ENCODE peak calls at places on chromosomes 4 and X, in five cellular contexts. Y is uterus, P is astrocyte, T is RWPE1, E is Calu3. I is an unnamed sample.

GRCh38 chr4:6909970-6910339 is 329 bp downstream of the TBC1D14 start:
- DNase-seq in Y (no peak), P (no peak), T (no peak), E (peak; percentile 25), I (peak; percentile 30)

GRCh38 chrX:151871244-151871643 is 41.4 kb upstream of the MAGEA4 start:
- DNase-seq in Y (no peak), P (peak; percentile 92), T (peak; percentile 70), E (peak; percentile 29), I (no peak)

GRCh38 chr4:125115941-125116340 is 198.8 kb upstream of the FAT4 start:
- DNase-seq in Y (no peak), P (peak; percentile 76), T (peak; percentile 57), E (no peak), I (no peak)

GRCh38 chr4:6199344-6199921 is 916 bp downstream of the JAKMIP1 start:
- DNase-seq in Y (no peak), P (peak; percentile 10), T (no peak), E (no peak), I (no peak)

GRCh38 chrX:24201216-24201615 is 51.7 kb downstream of the ZFX start:
- DNase-seq in Y (no peak), P (no peak), T (no peak), E (no peak), I (no peak)

GRCh38 chrX:45697591-45697990 is 496.9 kb upstream of the DIPK2B start:
- DNase-seq in Y (no peak), P (peak; percentile 75), T (peak; percentile 8), E (no peak), I (no peak)

GRCh38 chr4:145195167-145195952 is 15.0 kb upstream of the OTUD4 start:
- DNase-seq in Y (no peak), P (no peak), T (peak; percentile 51), E (no peak), I (no peak)

GRCh38 chrX:13658602-13659001 is 5.7 kb downstream of the TCEANC start:
- DNase-seq in Y (no peak), P (no peak), T (peak; percentile 13), E (peak; percentile 23), I (no peak)

GRCh38 chrX:16990839-16991238 is 44.4 kb downstream of the REPS2 start:
- DNase-seq in Y (no peak), P (no peak), T (no peak), E (no peak), I (no peak)

GRCh38 chr4:155402941-155403340 is 26.2 kb upstream of the MAP9 start:
- DNase-seq in Y (no peak), P (no peak), T (no peak), E (no peak), I (no peak)

GRCh38 chrX:118632862-118633261 is 94.5 kb upstream of the IL13RA1 start:
- DNase-seq in Y (no peak), P (no peak), T (no peak), E (no peak), I (no peak)

GRCh38 chr4:65242156-65242846 is 428.0 kb downstream of the EPHA5 start:
- DNase-seq in Y (no peak), P (no peak), T (no peak), E (no peak), I (no peak)

GRCh38 chr4:118389731-118390520 is 37.1 kb upstream of the PRSS12 start:
- DNase-seq in Y (no peak), P (no peak), T (no peak), E (no peak), I (no peak)

GRCh38 chr4:15410750-15411149 is 17.1 kb upstream of the C1QTNF7 start:
- DNase-seq in Y (no peak), P (no peak), T (no peak), E (no peak), I (no peak)

GRCh38 chr4:145098675-145099037 is 545 bp downstream of the ABCE1 start:
- DNase-seq in Y (no peak), P (peak; percentile 64), T (peak; percentile 61), E (peak; percentile 6), I (no peak)

GRCh38 chr4:13126976-13127910 is 356.9 kb downstream of the RAB28 start:
- DNase-seq in Y (no peak), P (no peak), T (no peak), E (no peak), I (no peak)

GRCh38 chr4:173014113-173014558 is 154.5 kb upstream of the GALNT7 start:
- DNase-seq in Y (no peak), P (peak; percentile 77), T (peak; percentile 39), E (peak; percentile 6), I (no peak)

GRCh38 chr4:35166437-35166836 is 1077.9 kb downstream of the ARAP2 start:
- DNase-seq in Y (no peak), P (no peak), T (peak; percentile 19), E (no peak), I (no peak)

GRCh38 chrX:136865270-136866168 is 15.0 kb downstream of the RBMX start:
- DNase-seq in Y (no peak), P (no peak), T (no peak), E (no peak), I (no peak)

GRCh38 chr4:189022441-189023035 is 883.3 kb downstream of the TRIML1 start:
- DNase-seq in Y (no peak), P (peak; percentile 8), T (no peak), E (no peak), I (no peak)

GRCh38 chr4:108291137-108291536 is 122.4 kb upstream of the LEF1 start:
- DNase-seq in Y (no peak), P (no peak), T (no peak), E (no peak), I (no peak)

GRCh38 chr4:54085284-54085683 is 14.7 kb upstream of the GSX2 start:
- DNase-seq in Y (no peak), P (peak; percentile 75), T (peak; percentile 87), E (no peak), I (no peak)

GRCh38 chr4:153465583-153465921 is 608 bp upstream of the TMEM131L start:
- DNase-seq in Y (no peak), P (no peak), T (peak; percentile 53), E (peak; percentile 25), I (peak; percentile 18)

GRCh38 chr4:89800527-89801103 is 36.3 kb downstream of the SNCA start:
- DNase-seq in Y (no peak), P (peak; percentile 86), T (peak; percentile 6), E (peak; percentile 14), I (no peak)

GRCh38 chr4:4857001-4857808 is 2.3 kb upstream of the MSX1 start:
- DNase-seq in Y (no peak), P (no peak), T (no peak), E (no peak), I (no peak)

GRCh38 chr4:159765402-159765801 is 662.5 kb downstream of the RAPGEF2 start:
- DNase-seq in Y (no peak), P (peak; percentile 61), T (peak; percentile 1), E (no peak), I (no peak)

GRCh38 chr4:13537011-13537831 is 7.1 kb downstream of the NKX3-2 start:
- DNase-seq in Y (no peak), P (no peak), T (no peak), E (no peak), I (no peak)

GRCh38 chrX:11407331-11408110 is 114.3 kb downstream of the AMELX start:
- DNase-seq in Y (no peak), P (peak; percentile 57), T (no peak), E (no peak), I (no peak)

GRCh38 chr4:106690487-106690886 is 321.9 kb upstream of the GIMD1 start:
- DNase-seq in Y (no peak), P (peak; percentile 65), T (no peak), E (no peak), I (no peak)

GRCh38 chrX:636971-637659 is 6.5 kb downstream of the SHOX start:
- DNase-seq in Y (no peak), P (no peak), T (no peak), E (no peak), I (no peak)

GRCh38 chr4:20418865-20419451 is 167.3 kb downstream of the SLIT2 start:
- DNase-seq in Y (no peak), P (peak; percentile 60), T (peak; percentile 31), E (no peak), I (no peak)

GRCh38 chr4:98485816-98486355 is 172.5 kb downstream of the TSPAN5 start:
- DNase-seq in Y (no peak), P (no peak), T (no peak), E (no peak), I (no peak)

GRCh38 chr4:148469938-148470337 is 27.7 kb upstream of the NR3C2 start:
- DNase-seq in Y (no peak), P (no peak), T (no peak), E (no peak), I (no peak)
- TF ChIP-seq CTCF in Y (no peak), P (no peak), T (no peak), E (no peak), I (no peak)

GRCh38 chrX:129679856-129680255 is 25.1 kb upstream of the APLN start:
- DNase-seq in Y (no peak), P (no peak), T (peak; percentile 57), E (no peak), I (no peak)

GRCh38 chrX:129682979-129683378 is 28.2 kb upstream of the APLN start:
- DNase-seq in Y (no peak), P (no peak), T (no peak), E (no peak), I (no peak)

GRCh38 chrX:129678881-129679195 is 24.1 kb upstream of the APLN start:
- DNase-seq in Y (no peak), P (no peak), T (no peak), E (no peak), I (no peak)

GRCh38 chrX:129678176-129678880 is 23.6 kb upstream of the APLN start:
- DNase-seq in Y (peak; percentile 27), P (no peak), T (no peak), E (peak; percentile 82), I (no peak)
- TF ChIP-seq CTCF in Y (no peak), P (no peak), T (peak; percentile 45), E (peak; percentile 42), I (no peak)

GRCh38 chrX:83934220-83934619 is 73.3 kb downstream of the CYLC1 start:
- DNase-seq in Y (no peak), P (no peak), T (no peak), E (no peak), I (no peak)
- TF ChIP-seq CTCF in Y (no peak), P (no peak), T (no peak), E (no peak), I (peak; percentile 45)

DNA sequence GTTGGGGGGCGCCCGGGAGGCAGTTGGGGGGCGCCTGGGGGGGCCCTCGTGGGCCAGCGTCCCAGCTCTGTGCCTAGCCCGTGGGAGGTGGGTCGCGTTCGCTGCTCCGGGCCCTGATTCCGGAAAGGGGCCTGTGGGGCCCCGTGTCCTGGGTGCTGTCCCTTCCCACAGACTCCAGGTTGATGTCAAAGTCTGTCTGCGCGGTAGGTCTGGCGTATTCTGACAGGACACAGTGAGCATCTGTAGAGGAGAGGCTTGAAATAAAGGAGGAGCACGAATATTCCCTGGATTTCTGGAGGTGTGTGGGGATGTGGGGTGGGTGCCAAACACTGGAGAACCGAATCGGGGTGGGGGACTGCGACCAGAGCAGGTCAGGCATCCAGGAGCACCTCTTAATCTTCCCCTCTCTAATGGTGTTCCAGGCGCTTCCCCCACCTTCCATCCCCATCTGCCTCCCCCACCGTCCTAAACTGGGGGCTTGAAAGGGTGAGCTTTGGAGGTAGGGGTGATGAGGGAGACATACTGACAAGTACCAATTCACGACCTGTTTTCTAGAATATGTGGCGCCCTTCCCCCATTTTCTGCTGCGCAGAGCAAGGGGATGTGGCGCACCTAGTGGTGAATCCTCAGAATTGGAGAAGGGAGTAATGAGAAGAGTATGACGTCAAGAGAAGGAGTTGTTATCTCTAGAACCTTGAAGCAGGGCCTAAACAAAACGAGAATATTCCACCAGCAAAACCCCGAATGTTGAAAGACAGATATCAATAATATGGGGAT is 873 bp downstream of the GPRASP1 start:
- DNase-seq in Y (peak; percentile 63), P (no peak), T (no peak), E (no peak), I (no peak)
- TF ChIP-seq CTCF in Y (peak; percentile 70), P (peak; percentile 51), T (no peak), E (no peak), I (peak; percentile 56)

GRCh38 chr4:19309365-19309764 is 942.3 kb upstream of the SLIT2 start:
- DNase-seq in Y (no peak), P (peak; percentile 42), T (peak; percentile 2), E (no peak), I (no peak)
- TF ChIP-seq CTCF in Y (no peak), P (no peak), T (peak; percentile 24), E (no peak), I (no peak)

I was measured in progenitor cell of endocrine pancreas.